ENCODE peak calls at places on chromosomes 7 and 10, in nine cellular contexts. Z, K, L, F, N, X, T, R and S are unnamed samples.

GRCh38 chr7:27223941-27224590 is 18.5 kb upstream of the EVX1 start:
- DNase-seq in F (no peak), T (no peak), Z (no peak), N (no peak), R (no peak), L (no peak), X (no peak), K (no peak), S (no peak)

GRCh38 chr7:128322040-128322643 is 21.6 kb downstream of the RBM28 start:
- DNase-seq in Z (no peak), K (no peak), T (peak), N (no peak), X (no peak), R (no peak), F (peak), L (no peak), S (no peak)

GRCh38 chr10:97714401-97715258 is 1.1 kb downstream of the MARVELD1 start:
- DNase-seq in R (peak), L (no peak), N (peak), Z (peak), T (peak), X (peak), K (peak), F (peak), S (peak)

GRCh38 chr7:96870201-96870600 is 135.2 kb upstream of the DLX6 start:
- DNase-seq in R (no peak), T (no peak), K (no peak), L (no peak), N (no peak), Z (no peak), X (no peak), F (no peak), S (no peak)

GRCh38 chr7:45708046-45708950 is 134.1 kb downstream of the ADCY1 start:
- DNase-seq in K (no peak), L (no peak), Z (no peak), X (no peak), N (no peak), T (no peak), F (no peak), R (no peak), S (no peak)

GRCh38 chr7:33459340-33459751 is 330.0 kb downstream of the BBS9 start:
- DNase-seq in F (peak), L (no peak), K (no peak), R (no peak), Z (no peak), N (no peak), X (no peak), T (peak), S (peak)

GRCh38 chr10:68208424-68209042 is 23.4 kb downstream of the ATOH7 start:
- DNase-seq in N (peak), L (no peak), X (no peak), K (peak), T (peak), Z (peak), R (no peak), F (peak), S (peak)

GRCh38 chr7:151168022-151168786 is 710 bp upstream of the GBX1 start:
- DNase-seq in N (peak), F (peak), R (peak), X (peak), L (peak), Z (no peak), T (peak), K (peak), S (peak)

GRCh38 chr7:128831178-128831993 is 1.2 kb downstream of the FLNC start:
- DNase-seq in T (peak), N (peak), L (no peak), Z (no peak), R (peak), K (no peak), F (peak), X (peak), S (no peak)

GRCh38 chr7:24783731-24784130 is 26.5 kb upstream of the GSDME start:
- DNase-seq in L (no peak), Z (no peak), R (no peak), K (no peak), N (no peak), X (no peak), T (no peak), F (no peak), S (no peak)

GRCh38 chr10:32149257-32149955 is 93.2 kb upstream of the KIF5B start:
- DNase-seq in R (peak), N (peak), K (no peak), L (no peak), Z (peak), T (peak), F (no peak), X (no peak), S (peak)

GRCh38 chr7:90900640-90901353 is 304.7 kb downstream of the CDK14 start:
- DNase-seq in K (peak), T (no peak), N (no peak), X (no peak), R (no peak), F (no peak), L (no peak), Z (no peak), S (no peak)

GRCh38 chr7:27921081-27921836 is 181.3 kb downstream of the TAX1BP1 start:
- DNase-seq in N (no peak), L (peak), K (peak), Z (peak), T (peak), X (no peak), R (no peak), F (peak), S (peak)

GRCh38 chr7:128268233-128268632 is 27.2 kb downstream of the LEP start:
- DNase-seq in Z (no peak), L (no peak), T (no peak), N (no peak), K (no peak), X (no peak), R (no peak), F (peak), S (no peak)

GRCh38 chr7:2811476-2812118 is 32.5 kb downstream of the GNA12 start:
- DNase-seq in N (peak), T (no peak), Z (no peak), X (no peak), K (peak), R (peak), L (no peak), F (no peak), S (no peak)

GRCh38 chr7:35720032-35720431 is 25.1 kb upstream of the HERPUD2 start:
- DNase-seq in K (no peak), Z (no peak), L (no peak), F (no peak), T (no peak), X (no peak), R (no peak), N (no peak), S (no peak)

GRCh38 chr7:98319176-98319575 is 37.7 kb downstream of the BRI3 start:
- DNase-seq in R (no peak), X (no peak), L (no peak), N (no peak), T (no peak), F (no peak), Z (no peak), K (no peak), S (no peak)

GRCh38 chr10:15427836-15428414 is 56.8 kb upstream of the FAM171A1 start:
- DNase-seq in K (peak), Z (no peak), T (peak), N (no peak), F (no peak), X (no peak), R (no peak), L (no peak), S (no peak)

GRCh38 chr10:5522913-5523560 is 1.7 kb upstream of the CALML3 start:
- DNase-seq in F (no peak), R (no peak), K (no peak), N (no peak), T (no peak), X (peak), Z (no peak), L (no peak), S (peak)

GRCh38 chr7:80259-81236 is 111.8 kb upstream of the FAM20C start:
- DNase-seq in L (no peak), K (no peak), Z (no peak), T (no peak), R (no peak), F (no peak), X (no peak), N (peak), S (no peak)

GRCh38 chr10:52030051-52030867 is 283.8 kb upstream of the DKK1 start:
- DNase-seq in T (no peak), X (no peak), N (no peak), Z (no peak), F (no peak), R (no peak), K (no peak), L (no peak), S (no peak)

GRCh38 chr10:44301781-44302400 is 83.0 kb downstream of the CXCL12 start:
- DNase-seq in K (no peak), X (no peak), Z (no peak), T (no peak), F (no peak), R (no peak), N (no peak), L (no peak), S (no peak)

GRCh38 chr10:74586088-74586585 is 240.3 kb upstream of the KAT6B start:
- DNase-seq in K (no peak), T (no peak), Z (no peak), N (no peak), R (no peak), X (no peak), L (peak), F (peak), S (peak)

GRCh38 chr7:28804990-28805389 is 153.1 kb downstream of the TRIL start:
- DNase-seq in T (peak), R (no peak), N (no peak), Z (no peak), F (no peak), K (no peak), X (no peak), L (no peak), S (no peak)

GRCh38 chr10:29771376-29771775 is 136.6 kb upstream of the SVIL start:
- DNase-seq in Z (no peak), T (no peak), N (no peak), K (no peak), X (no peak), L (no peak), F (no peak), R (no peak), S (no peak)

GRCh38 chr10:61620511-61620910 is 42.2 kb upstream of the CABCOCO1 start:
- DNase-seq in X (no peak), F (no peak), N (no peak), Z (no peak), R (no peak), L (no peak), K (no peak), T (no peak), S (no peak)

GRCh38 chr10:65571011-65571570 is 1354.7 kb upstream of the LRRTM3 start:
- DNase-seq in X (no peak), N (no peak), F (peak), L (no peak), R (no peak), K (no peak), T (no peak), Z (no peak), S (no peak)

GRCh38 chr7:66967029-66967428 is 28.4 kb downstream of the SBDS start:
- DNase-seq in T (no peak), K (no peak), L (no peak), R (no peak), N (no peak), Z (no peak), X (no peak), F (no peak), S (no peak)

GRCh38 chr10:102027261-102027660 is 28.7 kb downstream of the ARMH3 start:
- DNase-seq in N (no peak), Z (no peak), L (no peak), R (no peak), T (no peak), F (no peak), X (no peak), K (no peak), S (no peak)

GRCh38 chr10:103926722-103927319 is 8.8 kb upstream of the STN1 start:
- DNase-seq in Z (no peak), N (no peak), T (no peak), F (peak), L (no peak), K (no peak), X (no peak), R (no peak), S (no peak)